ENCODE peak calls at places on chromosome 18, in ten cellular contexts. T is transverse colon, J is esophagus squamous epithelium, H is esophagus muscularis mucosa, M is heart left ventricle, R is erythroblast, A is IMR-90, I is adrenal gland, Q is right lobe of liver, V is sigmoid colon. B is an unnamed sample.

GRCh38 chr18:45954070-45954712 is 12.9 kb downstream of the EPG5 start:
- DNase-seq in Q (no peak), I (peak), R (no peak), V (no peak), M (no peak), A (peak), J (no peak), H (no peak), T (no peak), B (peak)

GRCh38 chr18:32730620-32731021 is 42.2 kb downstream of the KLHL14 start:
- DNase-seq in V (no peak), Q (no peak), R (no peak), I (no peak), A (no peak), T (no peak), J (no peak), H (no peak), M (no peak), B (no peak)

GRCh38 chr18:57438669-57439616 is 3.8 kb downstream of the ONECUT2 start:
- DNase-seq in A (no peak), V (no peak), I (no peak), R (no peak), J (no peak), M (no peak), H (no peak), Q (no peak), T (no peak), B (no peak)

GRCh38 chr18:68918216-68918615 is 120.3 kb downstream of the CCDC102B start:
- DNase-seq in V (no peak), T (no peak), M (no peak), R (no peak), J (no peak), H (no peak), I (no peak), Q (no peak), A (no peak), B (no peak)

GRCh38 chr18:56702946-56703345 is 51.8 kb downstream of the WDR7 start:
- DNase-seq in T (no peak), M (no peak), I (peak), Q (no peak), A (peak), J (no peak), R (peak), H (no peak), V (no peak), B (peak)

GRCh38 chr18:46051731-46052461 is 20.2 kb downstream of the PSTPIP2 start:
- DNase-seq in I (peak), A (peak), Q (peak), M (no peak), J (no peak), R (no peak), V (no peak), H (no peak), T (no peak), B (no peak)

GRCh38 chr18:12839526-12840196 is 44.4 kb downstream of the PTPN2 start:
- DNase-seq in Q (no peak), H (no peak), I (peak), R (no peak), J (no peak), T (no peak), V (no peak), M (no peak), A (no peak), B (no peak)

GRCh38 chr18:26631135-26631534 is 82.8 kb upstream of the KCTD1 start:
- DNase-seq in A (no peak), H (no peak), T (no peak), R (no peak), I (no peak), Q (no peak), J (no peak), V (no peak), M (no peak), B (no peak)

GRCh38 chr18:78445880-78446279 is 533.7 kb upstream of the SALL3 start:
- DNase-seq in J (no peak), H (no peak), I (no peak), A (no peak), M (no peak), Q (no peak), V (no peak), T (no peak), R (no peak), B (no peak)

GRCh38 chr18:27184115-27185024 is 738 bp downstream of the CHST9 start:
- DNase-seq in Q (no peak), M (no peak), I (no peak), T (no peak), V (no peak), A (no peak), H (no peak), R (no peak), J (no peak), B (no peak)

GRCh38 chr18:45275367-45276113 is 339.7 kb upstream of the SLC14A2 start:
- DNase-seq in H (no peak), R (peak), I (no peak), A (peak), V (no peak), M (no peak), J (no peak), Q (no peak), T (no peak), B (no peak)

GRCh38 chr18:63267990-63268721 is 51.4 kb downstream of the BCL2 start:
- DNase-seq in J (no peak), Q (no peak), V (no peak), T (no peak), A (no peak), H (no peak), M (no peak), I (no peak), R (no peak), B (no peak)

GRCh38 chr18:58653814-58654509 is 17.3 kb upstream of the MALT1 start:
- DNase-seq in I (no peak), J (no peak), A (no peak), H (no peak), R (no peak), T (no peak), V (no peak), M (no peak), Q (no peak), B (no peak)

GRCh38 chr18:5542393-5543035 is 1.3 kb downstream of the EPB41L3 start:
- DNase-seq in M (peak), H (no peak), A (peak), V (peak), J (no peak), I (peak), R (no peak), T (peak), Q (peak), B (no peak)

GRCh38 chr18:57547260-57547659 is 39.2 kb downstream of the FECH start:
- DNase-seq in Q (no peak), T (no peak), H (no peak), J (no peak), A (no peak), V (no peak), I (no peak), R (peak), M (no peak), B (no peak)

GRCh38 chr18:48566588-48566987 is 27.8 kb downstream of the CTIF start:
- DNase-seq in I (no peak), Q (no peak), V (no peak), A (no peak), T (no peak), R (peak), J (no peak), M (no peak), H (no peak), B (no peak)

GRCh38 chr18:46260016-46260878 is 156.1 kb downstream of the HAUS1 start:
- DNase-seq in M (no peak), I (no peak), Q (no peak), R (no peak), V (no peak), T (no peak), H (no peak), A (peak), J (no peak), B (no peak)

GRCh38 chr18:50154420-50154819 is 40.5 kb downstream of the MYO5B start:
- DNase-seq in V (no peak), T (no peak), A (no peak), I (no peak), H (no peak), J (no peak), M (no peak), R (no peak), Q (no peak), B (no peak)

GRCh38 chr18:65753520-65753919 is 2.7 kb downstream of the CDH7 start:
- DNase-seq in M (no peak), V (no peak), H (no peak), Q (no peak), J (no peak), I (peak), R (peak), T (no peak), A (no peak), B (no peak)

GRCh38 chr18:49487711-49488310 is 777 bp upstream of the C18orf32 start:
- DNase-seq in J (no peak), R (peak), I (no peak), A (no peak), H (no peak), V (no peak), Q (no peak), T (no peak), M (no peak), B (no peak)

GRCh38 chr18:48752478-48752877 is 198.3 kb downstream of the SMAD7 start:
- DNase-seq in M (no peak), J (no peak), I (no peak), Q (no peak), R (no peak), V (no peak), A (no peak), H (no peak), T (no peak), B (no peak)

GRCh38 chr18:49967914-49968313 is 154.6 kb upstream of the ACAA2 start:
- DNase-seq in Q (no peak), A (no peak), R (no peak), M (no peak), T (no peak), V (no peak), I (no peak), H (no peak), J (no peak), B (no peak)

GRCh38 chr18:42752921-42753320 is 362.6 kb downstream of the RIT2 start:
- DNase-seq in J (no peak), T (no peak), A (no peak), M (no peak), R (no peak), I (no peak), H (no peak), Q (no peak), V (no peak), B (no peak)

GRCh38 chr18:74294526-74294925 is 2.8 kb upstream of the CYB5A start:
- DNase-seq in I (no peak), A (no peak), V (peak), R (no peak), H (peak), M (no peak), J (no peak), Q (no peak), T (no peak), B (no peak)

GRCh38 chr18:3247243-3248061 is at the start of gene MYL12A:
- DNase-seq in T (peak), R (peak), V (peak), J (peak), I (peak), A (peak), M (peak), H (peak), Q (peak), B (peak)

GRCh38 chr18:3246636-3247242 is 862 bp upstream of the MYL12A start:
- DNase-seq in A (no peak), M (peak), V (peak), I (peak), R (peak), J (no peak), Q (peak), T (peak), H (no peak), B (no peak)

GRCh38 chr18:3248062-3248669 is 565 bp downstream of the MYL12A start:
- DNase-seq in H (no peak), T (peak), J (no peak), Q (no peak), R (peak), M (no peak), V (peak), I (peak), A (peak), B (no peak)

GRCh38 chr18:3245185-3245564 is 2.4 kb upstream of the MYL12A start:
- DNase-seq in Q (no peak), A (no peak), T (no peak), M (no peak), H (no peak), J (no peak), I (no peak), V (no peak), R (no peak), B (no peak)

DNA sequence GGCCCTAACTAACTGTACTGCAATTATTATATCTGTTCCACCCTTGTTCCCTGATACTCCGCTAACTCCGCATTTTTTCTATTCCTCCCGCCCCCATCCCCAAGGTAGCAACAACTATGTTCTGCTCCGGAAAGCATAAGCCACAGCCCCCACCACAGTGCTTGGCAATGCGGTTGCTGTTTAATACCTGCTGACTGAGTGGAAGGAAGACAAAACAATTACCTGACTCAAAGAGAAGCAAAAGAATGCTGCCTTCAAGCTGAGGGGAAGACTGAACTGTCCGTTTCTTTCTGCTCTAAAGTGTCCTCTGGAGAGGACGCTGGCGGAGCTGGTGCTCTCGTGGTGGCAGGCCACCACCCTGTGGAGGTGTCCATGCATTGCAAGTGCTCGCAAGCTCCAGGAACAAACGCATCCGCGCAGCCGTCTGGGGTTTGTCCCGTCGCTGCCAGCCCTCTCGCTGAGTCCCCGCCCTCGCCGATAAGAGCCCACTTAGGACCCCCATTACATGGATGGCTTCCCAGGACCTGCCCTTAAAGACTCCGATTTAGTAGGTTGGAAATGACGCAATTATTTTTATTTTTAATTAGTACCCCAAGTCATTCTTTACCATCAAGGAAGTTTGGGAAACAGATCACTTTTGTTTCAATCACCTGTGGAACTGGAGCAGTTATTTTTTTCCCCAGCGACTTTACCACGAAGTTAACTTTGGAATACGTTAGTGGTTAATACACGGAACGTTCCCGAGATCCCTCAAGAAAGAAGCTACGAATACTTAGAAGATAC is 1.6 kb upstream of the MYL12A start:
- DNase-seq in H (peak), V (peak), T (peak), I (peak), J (peak), R (peak), Q (peak), M (peak), A (peak), B (peak)
- TF ChIP-seq POLR2A in H (no peak), V (no peak), T (no peak), I (peak), J (no peak), R (no peak), Q (peak), M (peak), A (peak), B (no peak)

GRCh38 chr18:55657572-55658331 is 69.8 kb upstream of the TCF4 start:
- DNase-seq in Q (no peak), J (no peak), A (no peak), V (no peak), R (no peak), T (no peak), H (no peak), I (no peak), M (no peak), B (no peak)

GRCh38 chr18:55663891-55664290 is 75.9 kb upstream of the TCF4 start:
- DNase-seq in R (no peak), Q (no peak), J (no peak), T (no peak), H (peak), V (no peak), A (no peak), M (no peak), I (no peak), B (no peak)

DNA sequence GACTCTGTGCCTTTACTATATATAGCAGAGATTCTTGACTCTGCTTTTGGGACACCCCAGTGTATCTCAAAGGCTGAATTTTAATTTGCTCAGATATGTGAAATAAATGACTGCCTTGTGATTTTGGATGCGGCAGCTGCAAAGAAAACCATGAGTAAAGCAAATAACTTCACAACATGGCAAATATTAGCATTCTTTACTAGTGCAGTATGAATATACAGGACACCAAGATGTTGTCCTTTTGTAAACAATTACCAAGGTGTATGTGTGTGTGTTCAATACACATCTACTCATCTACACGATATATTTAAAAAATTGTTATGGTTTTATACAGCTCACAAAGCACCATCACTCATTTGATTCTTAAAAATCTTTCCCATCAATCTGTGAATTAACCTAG is 70.6 kb upstream of the TCF4 start:
- DNase-seq in R (no peak), A (no peak), H (no peak), I (no peak), T (no peak), J (no peak), M (no peak), Q (no peak), V (no peak), B (no peak)
- TF ChIP-seq POLR2A in R (no peak), A (no peak), H (no peak), I (no peak), T (no peak), J (no peak), M (no peak), Q (no peak), V (no peak), B (no peak)

DNA sequence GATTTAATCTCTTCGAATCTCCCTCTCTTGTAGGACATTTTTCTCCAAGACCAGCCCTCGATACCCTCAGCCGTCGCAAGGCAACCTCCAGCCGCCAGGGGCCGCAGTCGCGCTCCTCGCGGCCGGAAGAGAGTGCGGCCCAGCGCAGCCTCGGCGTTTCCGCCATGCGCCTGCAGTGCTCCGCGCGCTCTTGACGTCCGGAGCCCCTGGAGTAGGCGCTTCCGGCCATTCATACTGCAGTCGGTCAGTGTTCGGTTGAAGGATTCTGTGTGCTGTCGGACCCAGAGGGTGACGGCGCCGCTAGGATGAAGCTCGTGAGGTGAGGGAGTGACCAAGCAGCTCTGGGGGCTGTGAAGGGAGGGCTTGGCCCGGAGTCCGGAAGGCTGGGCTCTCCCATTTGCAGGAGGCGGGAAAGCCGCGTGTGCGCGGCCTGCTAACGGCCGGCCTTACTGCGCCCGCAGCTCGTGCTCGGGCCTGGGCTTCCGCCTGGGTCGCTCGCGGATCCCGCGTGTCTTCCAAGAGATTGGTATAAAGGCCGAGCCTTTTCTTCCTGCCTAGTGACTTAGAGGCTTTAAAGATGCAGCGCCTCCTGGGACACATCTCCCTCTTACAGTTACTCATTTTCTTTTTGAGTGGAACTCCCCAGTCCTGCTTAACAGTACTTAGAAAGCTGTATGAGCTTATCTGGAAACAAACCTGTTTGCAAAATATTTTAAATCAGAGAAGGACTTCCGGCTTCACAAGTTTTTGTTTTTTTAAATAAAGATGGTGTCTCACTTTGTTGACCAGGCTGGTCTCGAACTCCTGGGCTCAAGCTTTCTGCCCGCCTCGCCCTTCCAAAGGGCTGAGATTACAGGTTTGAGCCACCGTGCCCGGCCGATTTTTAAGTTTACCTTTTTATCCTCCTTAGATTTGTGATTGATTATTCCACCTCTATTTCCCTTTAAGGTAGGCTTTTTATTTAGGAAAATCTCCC is at the start of gene SNRPD1:
- DNase-seq in I (peak), H (peak), A (peak), Q (peak), T (peak), R (peak), M (peak), J (peak), V (peak), B (peak)
- TF ChIP-seq POLR2A in I (peak), H (no peak), A (peak), Q (peak), T (peak), R (peak), M (peak), J (no peak), V (no peak), B (peak)

GRCh38 chr18:70386582-70386981 is 97.7 kb downstream of the SOCS6 start:
- DNase-seq in J (no peak), T (no peak), M (no peak), R (no peak), H (no peak), I (no peak), Q (no peak), A (no peak), V (no peak), B (no peak)
- TF ChIP-seq POLR2A in J (no peak), T (no peak), M (no peak), R (no peak), H (no peak), I (no peak), Q (no peak), A (no peak), V (no peak), B (no peak)

GRCh38 chr18:36017232-36017631 is 44.8 kb downstream of the RMP24 start:
- DNase-seq in A (no peak), I (no peak), T (no peak), J (no peak), R (no peak), V (no peak), Q (no peak), H (no peak), M (no peak), B (no peak)
- TF ChIP-seq POLR2A in A (no peak), I (no peak), T (no peak), J (no peak), R (no peak), V (no peak), Q (no peak), H (no peak), M (no peak), B (no peak)

DNA sequence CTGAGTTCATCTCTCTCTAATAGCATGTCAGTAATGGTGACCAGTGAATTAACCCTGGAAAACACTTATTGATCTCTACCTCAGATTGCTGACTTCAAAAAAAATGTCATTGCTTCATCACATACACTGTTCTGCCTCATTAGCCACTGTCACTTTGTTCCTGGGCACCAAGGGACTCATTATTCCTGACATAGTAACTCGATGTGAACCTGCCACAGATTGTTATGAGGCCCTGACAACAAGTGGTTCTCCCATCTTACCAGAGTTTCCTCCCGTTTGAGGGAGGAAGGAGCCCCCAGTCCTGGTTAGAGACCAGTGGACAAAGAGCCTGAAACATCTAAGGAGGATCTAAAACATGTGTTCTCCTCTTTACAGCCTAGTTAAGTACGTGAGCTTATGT is 403.3 kb upstream of the SMIM21 start:
- DNase-seq in Q (no peak), A (no peak), I (no peak), T (no peak), V (no peak), J (no peak), H (peak), M (no peak), R (no peak), B (no peak)
- TF ChIP-seq POLR2A in Q (no peak), A (no peak), I (no peak), T (no peak), V (no peak), J (no peak), H (no peak), M (no peak), R (no peak), B (no peak)